ENCODE peak calls at places on chromosomes 13 and 19, in seven cellular contexts. N, M, S, Q, Z, X and E are unnamed samples.

GRCh38 chr13:111900390-111901180 is 166.4 kb upstream of the SOX1 start:
- DNase-seq in N (no peak), M (no peak), S (no peak), Q (no peak), Z (no peak), X (no peak), E (no peak)

GRCh38 chr13:97385146-97385545 is 48.8 kb upstream of the RAP2A start:
- DNase-seq in N (no peak), M (no peak), S (no peak), Q (no peak), Z (no peak), X (no peak), E (no peak)

GRCh38 chr13:35891486-35891885 is 239.7 kb downstream of the DCLK1 start:
- DNase-seq in N (no peak), M (no peak), S (no peak), Q (no peak), Z (no peak), X (no peak), E (no peak)

GRCh38 chr19:37572203-37572602 is 22.4 kb downstream of the ZNF571 start:
- DNase-seq in N (no peak), M (peak), S (no peak), Q (no peak), Z (peak), X (no peak), E (no peak)

GRCh38 chr19:28636706-28637105 is 576.2 kb downstream of the UQCRFS1 start:
- DNase-seq in N (no peak), M (no peak), S (no peak), Q (no peak), Z (no peak), X (no peak), E (no peak)

GRCh38 chr19:2255112-2255845 is 938 bp downstream of the JSRP1 start:
- DNase-seq in N (no peak), M (no peak), S (no peak), Q (no peak), Z (no peak), X (no peak), E (no peak)

GRCh38 chr19:46162731-46163130 is 14.7 kb downstream of the IGFL2 start:
- DNase-seq in N (no peak), M (no peak), S (no peak), Q (no peak), Z (no peak), X (no peak), E (no peak)

GRCh38 chr19:45664575-45664974 is 3.4 kb upstream of the GIPR start:
- DNase-seq in N (no peak), M (no peak), S (no peak), Q (no peak), Z (no peak), X (no peak), E (no peak)

GRCh38 chr13:108742681-108743080 is 113.3 kb downstream of the MYO16 start:
- DNase-seq in N (no peak), M (no peak), S (no peak), Q (no peak), Z (no peak), X (no peak), E (no peak)

GRCh38 chr13:94987869-94988268 is 275.5 kb upstream of the SOX21 start:
- DNase-seq in N (no peak), M (peak), S (no peak), Q (no peak), Z (no peak), X (no peak), E (no peak)

GRCh38 chr19:11106477-11106876 is 17.2 kb downstream of the LDLR start:
- DNase-seq in N (no peak), M (peak), S (no peak), Q (no peak), Z (no peak), X (no peak), E (no peak)

GRCh38 chr19:5436101-5436947 is 18.9 kb upstream of the ZNRF4 start:
- DNase-seq in N (no peak), M (peak), S (no peak), Q (peak), Z (no peak), X (no peak), E (peak)

GRCh38 chr19:940591-941291 is 14.9 kb downstream of the ARID3A start:
- DNase-seq in N (no peak), M (peak), S (peak), Q (peak), Z (no peak), X (peak), E (no peak)

GRCh38 chr19:4473708-4474503 is 1.8 kb downstream of the HDGFL2 start:
- DNase-seq in N (no peak), M (peak), S (no peak), Q (no peak), Z (no peak), X (no peak), E (no peak)

GRCh38 chr13:38685974-38686571 is 804 bp upstream of the FREM2 start:
- DNase-seq in N (no peak), M (peak), S (peak), Q (peak), Z (no peak), X (no peak), E (no peak)

GRCh38 chr13:20718958-20719566 is 15.6 kb downstream of the IL17D start:
- DNase-seq in N (no peak), M (no peak), S (no peak), Q (no peak), Z (no peak), X (no peak), E (no peak)

GRCh38 chr13:20721058-20721453 is 17.6 kb downstream of the IL17D start:
- DNase-seq in N (no peak), M (no peak), S (no peak), Q (no peak), Z (no peak), X (no peak), E (no peak)

GRCh38 chr13:20720499-20720898 is 17.0 kb downstream of the IL17D start:
- DNase-seq in N (no peak), M (no peak), S (no peak), Q (no peak), Z (no peak), X (no peak), E (no peak)

GRCh38 chr13:20719783-20720182 is 16.3 kb downstream of the IL17D start:
- DNase-seq in N (no peak), M (no peak), S (no peak), Q (no peak), Z (no peak), X (no peak), E (no peak)

DNA sequence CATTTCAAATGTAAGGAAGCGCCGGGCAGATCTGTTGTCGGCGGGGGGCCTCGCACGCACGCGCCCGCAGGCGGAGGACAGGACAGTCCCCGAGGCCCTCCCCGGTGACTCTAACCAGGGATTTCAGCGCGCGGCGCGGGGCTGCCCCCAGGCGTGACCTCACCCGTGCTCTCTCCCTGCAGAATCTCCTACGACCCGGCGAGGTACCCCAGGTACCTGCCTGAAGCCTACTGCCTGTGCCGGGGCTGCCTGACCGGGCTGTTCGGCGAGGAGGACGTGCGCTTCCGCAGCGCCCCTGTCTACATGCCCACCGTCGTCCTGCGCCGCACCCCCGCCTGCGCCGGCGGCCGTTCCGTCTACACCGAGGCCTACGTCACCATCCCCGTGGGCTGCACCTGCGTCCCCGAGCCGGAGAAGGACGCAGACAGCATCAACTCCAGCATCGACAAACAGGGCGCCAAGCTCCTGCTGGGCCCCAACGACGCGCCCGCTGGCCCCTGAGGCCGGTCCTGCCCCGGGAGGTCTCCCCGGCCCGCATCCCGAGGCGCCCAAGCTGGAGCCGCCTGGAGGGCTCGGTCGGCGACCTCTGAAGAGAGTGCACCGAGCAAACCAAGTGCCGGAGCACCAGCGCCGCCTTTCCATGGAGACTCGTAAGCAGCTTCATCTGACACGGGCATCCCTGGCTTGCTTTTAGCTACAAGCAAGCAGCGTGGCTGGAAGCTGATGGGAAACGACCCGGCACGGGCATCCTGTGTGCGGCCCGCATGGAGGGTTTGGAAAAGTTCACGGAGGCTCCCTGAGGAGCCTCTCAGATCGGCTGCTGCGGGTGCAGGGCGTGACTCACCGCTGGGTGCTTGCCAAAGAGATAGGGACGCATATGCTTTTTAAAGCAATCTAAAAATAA is 18.2 kb downstream of the IL17D start:
- DNase-seq in N (no peak), M (peak), S (peak), Q (no peak), Z (no peak), X (peak), E (no peak)
- TF ChIP-seq CTCF in N (no peak), M (no peak), S (no peak), Q (no peak), Z (no peak), X (no peak), E (no peak)

GRCh38 chr13:43786766-43787517 is at the start of gene ENOX1:
- DNase-seq in N (peak), M (peak), S (peak), Q (peak), Z (no peak), X (peak), E (peak)
- H3K4me3 ChIP-seq in N (peak), M (peak), S (no peak), Q (peak), Z (no peak), X (peak), E (peak)

DNA sequence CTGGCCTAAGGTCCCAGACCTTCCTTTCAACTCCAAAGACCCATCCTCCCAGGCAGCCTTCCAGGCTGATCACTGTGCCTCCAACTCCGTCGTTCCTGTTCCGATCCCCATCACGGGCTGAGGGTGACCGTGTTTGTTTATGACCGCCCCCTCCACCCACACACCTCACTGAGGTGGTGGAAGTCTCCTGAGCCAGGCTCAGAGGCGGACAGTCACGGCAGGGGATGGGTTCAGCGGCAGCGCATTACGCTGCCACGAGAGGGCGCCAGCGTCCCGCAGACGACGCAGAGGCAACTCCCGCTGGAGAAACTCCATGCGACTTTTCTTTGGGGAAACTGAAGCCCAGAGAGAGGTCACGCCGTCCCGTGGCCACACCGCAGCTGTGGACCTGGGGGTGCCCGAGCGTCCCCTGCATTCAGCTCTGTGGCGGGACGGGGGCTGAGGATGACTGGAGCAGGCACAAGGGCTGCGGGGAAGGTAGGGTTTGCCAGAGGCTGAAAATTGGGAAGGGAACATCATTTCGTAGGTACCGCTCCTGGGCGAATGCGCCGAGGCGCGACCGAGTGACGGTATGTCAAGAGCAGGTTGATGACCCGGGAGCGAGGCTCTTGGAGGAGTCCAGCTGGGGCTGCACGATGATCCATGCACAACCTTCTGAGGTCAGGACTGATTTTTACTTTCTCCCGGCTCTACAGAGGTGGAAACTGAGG is 920 bp upstream of the ARRDC2 start:
- DNase-seq in N (peak), M (peak), S (peak), Q (peak), Z (peak), X (peak), E (peak)
- TF ChIP-seq CTCF in N (peak), M (peak), S (peak), Q (peak), Z (peak), X (peak), E (peak)

GRCh38 chr13:44768775-44769578 is 192.8 kb upstream of the TSC22D1 start:
- DNase-seq in N (no peak), M (no peak), S (no peak), Q (no peak), Z (no peak), X (no peak), E (peak)
- H3K4me3 ChIP-seq in N (no peak), M (no peak), S (no peak), Q (no peak), Z (no peak), X (no peak), E (no peak)

GRCh38 chr13:76711515-76712182 is 174.6 kb downstream of the KCTD12 start:
- DNase-seq in N (no peak), M (peak), S (no peak), Q (peak), Z (peak), X (no peak), E (no peak)

GRCh38 chr13:76708138-76708537 is 178.1 kb downstream of the KCTD12 start:
- DNase-seq in N (no peak), M (no peak), S (no peak), Q (no peak), Z (no peak), X (no peak), E (no peak)

GRCh38 chr13:76713280-76713679 is 172.9 kb downstream of the KCTD12 start:
- DNase-seq in N (no peak), M (no peak), S (no peak), Q (no peak), Z (no peak), X (no peak), E (no peak)

GRCh38 chr13:76707360-76707759 is 178.8 kb downstream of the KCTD12 start:
- DNase-seq in N (no peak), M (peak), S (no peak), Q (no peak), Z (no peak), X (no peak), E (no peak)

GRCh38 chr13:76709851-76710250 is 176.4 kb downstream of the KCTD12 start:
- DNase-seq in N (no peak), M (peak), S (no peak), Q (no peak), Z (no peak), X (no peak), E (no peak)
- TF ChIP-seq CTCF in N (no peak), M (no peak), S (no peak), Q (no peak), Z (no peak), X (no peak), E (no peak)

GRCh38 chr19:8486661-8487136 is 15.7 kb downstream of the PRAM1 start:
- DNase-seq in N (no peak), M (no peak), S (peak), Q (no peak), Z (no peak), X (no peak), E (no peak)
- H3K4me3 ChIP-seq in N (no peak), M (no peak), S (no peak), Q (no peak), Z (no peak), X (no peak), E (no peak)

GRCh38 chr19:50333235-50333736 is 4.1 kb upstream of the KCNC3 start:
- DNase-seq in N (peak), M (peak), S (peak), Q (peak), Z (no peak), X (peak), E (peak)
- TF ChIP-seq CTCF in N (no peak), M (no peak), S (no peak), Q (no peak), Z (no peak), X (no peak), E (no peak)

GRCh38 chr13:50596776-50597203 is 246.7 kb downstream of the DLEU7 start:
- DNase-seq in N (peak), M (no peak), S (no peak), Q (no peak), Z (no peak), X (no peak), E (no peak)

GRCh38 chr13:50596103-50596502 is 247.4 kb downstream of the DLEU7 start:
- DNase-seq in N (peak), M (no peak), S (no peak), Q (no peak), Z (no peak), X (no peak), E (no peak)

GRCh38 chr13:50593228-50593627 is 250.3 kb downstream of the DLEU7 start:
- DNase-seq in N (no peak), M (no peak), S (no peak), Q (no peak), Z (no peak), X (no peak), E (no peak)

GRCh38 chr13:50592412-50593145 is 250.9 kb downstream of the DLEU7 start:
- DNase-seq in N (no peak), M (peak), S (no peak), Q (no peak), Z (no peak), X (no peak), E (no peak)

GRCh38 chr13:50594276-50594970 is 249.1 kb downstream of the DLEU7 start:
- DNase-seq in N (peak), M (no peak), S (peak), Q (no peak), Z (peak), X (no peak), E (peak)
- H3K4me3 ChIP-seq in N (peak), M (no peak), S (no peak), Q (no peak), Z (no peak), X (no peak), E (no peak)